ENCODE peak calls at places on chromosomes 2 and 18, in ten cellular contexts. F is type B pancreatic cell, X is brain microvascular endothelial cell, C is neural crest cell, G is GM10248, V is RWPE2, Z is kidney epithelial cell, D is neural progenitor cell, U is adrenal gland, I is fibroblast of mammary gland. S is an unnamed sample.

GRCh38 chr2:201654611-201655384 is 11.5 kb upstream of the TMEM237 start:
- DNase-seq in F (no peak), X (peak), C (no peak), G (no peak), V (no peak), Z (no peak), D (no peak), U (no peak), I (peak), S (no peak)

GRCh38 chr2:89848763-89849162 is 1157.3 kb downstream of the RPIA start:
- DNase-seq in F (no peak), X (no peak), C (no peak), G (peak), V (no peak), Z (no peak), D (no peak), U (no peak), I (no peak), S (no peak)

GRCh38 chr18:7931763-7932162 is 364.6 kb downstream of the PTPRM start:
- DNase-seq in F (no peak), X (no peak), C (no peak), G (no peak), V (no peak), Z (no peak), D (no peak), U (no peak), I (no peak), S (no peak)

GRCh38 chr2:124815386-124815785 is 790.3 kb downstream of the CNTNAP5 start:
- DNase-seq in F (no peak), X (no peak), C (no peak), G (no peak), V (no peak), Z (no peak), D (no peak), U (no peak), I (no peak), S (no peak)

GRCh38 chr2:216606551-216607527 is 26.4 kb upstream of the IGFBP2 start:
- DNase-seq in F (no peak), X (no peak), C (peak), G (peak), V (no peak), Z (no peak), D (peak), U (no peak), I (no peak), S (no peak)

GRCh38 chr2:203579131-203579643 is 44.1 kb upstream of the RAPH1 start:
- DNase-seq in F (no peak), X (peak), C (no peak), G (peak), V (peak), Z (peak), D (no peak), U (peak), I (peak), S (no peak)

GRCh38 chr2:217945530-217945929 is 57.3 kb downstream of the TNS1 start:
- DNase-seq in F (no peak), X (no peak), C (no peak), G (no peak), V (peak), Z (no peak), D (no peak), U (no peak), I (no peak), S (no peak)

GRCh38 chr2:53150146-53150545 is 617.5 kb upstream of the CHAC2 start:
- DNase-seq in F (no peak), X (no peak), C (no peak), G (no peak), V (no peak), Z (no peak), D (no peak), U (no peak), I (no peak), S (no peak)

GRCh38 chr2:238425505-238425978 is 1.2 kb upstream of the ASB1 start:
- DNase-seq in F (no peak), X (no peak), C (no peak), G (no peak), V (no peak), Z (no peak), D (no peak), U (peak), I (no peak), S (peak)

GRCh38 chr2:177355874-177356273 is 36.7 kb upstream of the AGPS start:
- DNase-seq in F (no peak), X (no peak), C (no peak), G (no peak), V (no peak), Z (no peak), D (no peak), U (no peak), I (peak), S (no peak)

GRCh38 chr18:28075501-28075900 is 101.4 kb downstream of the CDH2 start:
- DNase-seq in F (no peak), X (peak), C (no peak), G (no peak), V (no peak), Z (no peak), D (no peak), U (peak), I (peak), S (no peak)

GRCh38 chr2:135647836-135648579 is 93.6 kb upstream of the UBXN4 start:
- DNase-seq in F (no peak), X (no peak), C (no peak), G (no peak), V (no peak), Z (no peak), D (no peak), U (no peak), I (no peak), S (no peak)

GRCh38 chr2:71385008-71385407 is 53.4 kb downstream of the ZNF638 start:
- DNase-seq in F (no peak), X (peak), C (no peak), G (no peak), V (no peak), Z (no peak), D (no peak), U (no peak), I (peak), S (no peak)

DNA sequence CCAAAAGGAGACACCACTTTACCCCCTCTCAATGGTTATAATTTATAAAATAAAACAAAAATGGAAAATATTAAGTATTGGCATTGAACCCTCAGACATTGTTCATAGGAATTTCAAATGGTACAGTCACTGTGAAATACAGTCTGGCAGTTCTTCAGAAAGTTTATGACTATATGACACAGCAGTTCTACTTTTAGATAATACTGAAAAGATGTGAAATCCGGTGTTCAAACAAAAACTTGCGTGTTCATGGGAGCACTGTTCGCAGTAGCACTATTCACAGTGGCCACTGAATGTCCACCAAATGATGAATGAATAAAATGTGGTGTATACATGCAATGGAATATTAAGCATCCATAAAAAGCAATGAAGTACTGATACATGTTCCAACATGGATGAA is 864.8 kb downstream of the SUCLG1 start:
- DNase-seq in F (no peak), X (no peak), C (no peak), G (no peak), V (no peak), Z (no peak), D (no peak), U (no peak), I (no peak), S (no peak)
- TF ChIP-seq CTCF in F (no peak), X (no peak), C (no peak), G (no peak), V (no peak), Z (no peak), D (no peak), U (no peak), I (no peak), S (no peak)

GRCh38 chr2:100409461-100409860 is 8.0 kb downstream of the CHST10 start:
- DNase-seq in F (no peak), X (no peak), C (no peak), G (no peak), V (no peak), Z (no peak), D (no peak), U (no peak), I (no peak), S (no peak)
- TF ChIP-seq CTCF in F (no peak), X (no peak), C (no peak), G (no peak), V (no peak), Z (no peak), D (no peak), U (no peak), I (no peak), S (no peak)

GRCh38 chr2:233402774-233403173 is 48.5 kb downstream of the DGKD start:
- DNase-seq in F (no peak), X (no peak), C (no peak), G (no peak), V (no peak), Z (no peak), D (no peak), U (no peak), I (no peak), S (no peak)

GRCh38 chr2:233402346-233402745 is 48.1 kb downstream of the DGKD start:
- DNase-seq in F (no peak), X (no peak), C (no peak), G (no peak), V (no peak), Z (no peak), D (no peak), U (no peak), I (no peak), S (no peak)

GRCh38 chr2:233400961-233401360 is 46.7 kb downstream of the DGKD start:
- DNase-seq in F (peak), X (no peak), C (no peak), G (no peak), V (no peak), Z (no peak), D (no peak), U (no peak), I (no peak), S (no peak)

GRCh38 chr2:233406865-233407264 is 52.6 kb downstream of the DGKD start:
- DNase-seq in F (no peak), X (no peak), C (no peak), G (no peak), V (no peak), Z (no peak), D (no peak), U (no peak), I (no peak), S (no peak)

GRCh38 chr2:233404227-233404626 is 49.9 kb downstream of the DGKD start:
- DNase-seq in F (no peak), X (no peak), C (no peak), G (peak), V (no peak), Z (no peak), D (peak), U (peak), I (peak), S (no peak)
- TF ChIP-seq CTCF in F (peak), X (peak), C (peak), G (peak), V (peak), Z (peak), D (peak), U (peak), I (peak), S (peak)

DNA sequence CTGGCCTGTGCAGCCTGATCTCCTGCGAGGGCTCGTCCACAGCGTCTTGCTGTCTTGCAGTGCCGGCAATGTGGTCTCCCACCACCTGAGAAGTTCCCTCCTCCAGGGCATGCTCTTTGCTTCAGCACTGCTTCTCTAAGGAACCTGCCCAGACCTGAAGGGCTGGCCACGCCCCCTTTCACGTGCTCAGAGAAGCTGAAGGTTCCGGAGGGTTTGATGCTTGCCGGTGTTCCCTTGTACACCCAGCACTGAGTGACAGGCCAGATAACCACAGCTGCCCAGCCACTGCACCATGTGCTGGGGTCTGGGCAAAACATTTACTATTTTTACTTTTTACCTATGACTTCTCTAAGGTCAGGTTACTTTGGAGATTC is 1.7 kb upstream of the POLR2D start:
- DNase-seq in F (peak), X (no peak), C (no peak), G (peak), V (peak), Z (no peak), D (peak), U (peak), I (no peak), S (no peak)
- TF ChIP-seq CTCF in F (no peak), X (no peak), C (no peak), G (no peak), V (no peak), Z (no peak), D (no peak), U (no peak), I (no peak), S (no peak)

GRCh38 chr2:241391892-241392665 is 36.0 kb downstream of the FARP2 start:
- DNase-seq in F (no peak), X (no peak), C (no peak), G (peak), V (no peak), Z (no peak), D (peak), U (peak), I (peak), S (no peak)
- TF ChIP-seq CTCF in F (peak), X (peak), C (peak), G (peak), V (peak), Z (peak), D (peak), U (peak), I (peak), S (peak)

GRCh38 chr18:5237083-5237722 is 40.1 kb upstream of the AKAIN1 start:
- DNase-seq in F (no peak), X (no peak), C (no peak), G (no peak), V (no peak), Z (no peak), D (no peak), U (peak), I (peak), S (no peak)
- TF ChIP-seq CTCF in F (no peak), X (no peak), C (no peak), G (no peak), V (no peak), Z (no peak), D (no peak), U (no peak), I (no peak), S (no peak)

GRCh38 chr2:78861546-78861945 is 164.0 kb upstream of the REG3G start:
- DNase-seq in F (no peak), X (no peak), C (no peak), G (peak), V (no peak), Z (no peak), D (peak), U (peak), I (no peak), S (no peak)
- TF ChIP-seq CTCF in F (peak), X (peak), C (peak), G (peak), V (peak), Z (peak), D (peak), U (peak), I (no peak), S (peak)